ENCODE peak calls at places on chromosomes 4 and X, in five cellular contexts. D, P, K, E and B are unnamed samples.

GRCh38 chr4:17787315-17787714 is 5.9 kb upstream of the FAM184B start:
- DNase-seq in E (no peak), P (no peak), K (no peak), D (no peak), B (no peak)

GRCh38 chrX:112521658-112522057 is 158.1 kb downstream of the LHFPL1 start:
- DNase-seq in D (no peak), P (no peak), K (no peak), E (no peak), B (no peak)

GRCh38 chr4:24551492-24552330 is 32.6 kb downstream of the DHX15 start:
- DNase-seq in E (no peak), K (no peak), D (no peak), P (no peak), B (no peak)

GRCh38 chrX:114500622-114501021 is 83.3 kb upstream of the HTR2C start:
- DNase-seq in E (peak), K (no peak), P (no peak), D (no peak), B (no peak)

GRCh38 chrX:148871422-148872152 is 371.2 kb downstream of the AFF2 start:
- DNase-seq in E (no peak), K (no peak), P (no peak), D (no peak), B (no peak)

GRCh38 chrX:26511621-26512363 is 295.8 kb downstream of the MAGEB5 start:
- DNase-seq in D (no peak), K (no peak), P (no peak), E (no peak), B (no peak)

GRCh38 chr4:151801547-151802516 is 41.0 kb upstream of the GATB start:
- DNase-seq in P (peak), E (peak), K (peak), D (no peak), B (peak)

GRCh38 chrX:154761977-154762528 is 611 bp upstream of the DKC1 start:
- DNase-seq in P (no peak), E (peak), D (no peak), K (no peak), B (no peak)

GRCh38 chr4:77854431-77855111 is 8.1 kb upstream of the MRPL1 start:
- DNase-seq in D (no peak), E (no peak), P (no peak), K (no peak), B (no peak)

GRCh38 chr4:59971952-59972351 is 1228.2 kb upstream of the ADGRL3 start:
- DNase-seq in D (no peak), K (no peak), E (no peak), P (no peak), B (no peak)

GRCh38 chr4:74794341-74794801 is at the start of gene BTC:
- DNase-seq in D (no peak), E (peak), P (peak), K (peak), B (no peak)

GRCh38 chr4:63563288-63564014 is 845.8 kb downstream of the TECRL start:
- DNase-seq in P (no peak), K (no peak), D (no peak), E (no peak), B (no peak)

GRCh38 chr4:86927843-86928395 is 6.9 kb upstream of the AFF1 start:
- DNase-seq in D (no peak), P (no peak), K (peak), E (no peak), B (no peak)

GRCh38 chr4:42454755-42455154 is 57.5 kb downstream of the SHISA3 start:
- DNase-seq in K (no peak), D (no peak), E (no peak), P (no peak), B (no peak)

DNA sequence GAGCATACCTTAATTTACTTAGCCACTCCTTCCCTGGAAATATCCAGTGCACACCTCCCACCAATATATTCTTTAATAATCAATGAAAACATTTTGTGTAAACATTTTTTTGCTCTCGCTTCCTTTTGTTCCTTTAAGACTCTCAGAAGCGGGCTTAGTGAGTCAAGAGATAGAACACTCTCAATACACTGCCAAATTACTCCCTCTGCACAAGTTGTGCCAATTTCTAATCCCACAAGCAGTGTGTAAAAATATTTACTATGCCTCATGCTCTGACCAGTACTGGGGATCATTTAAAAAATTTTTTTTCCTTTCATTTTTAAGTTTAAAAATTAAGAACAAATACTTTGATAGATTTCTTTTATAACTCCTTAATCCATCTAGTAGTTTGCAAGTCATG is 5.1 kb downstream of the MORF4L2 start:
- DNase-seq in D (no peak), K (no peak), P (no peak), E (no peak), B (no peak)
- TF ChIP-seq TAF1 in D (no peak), K (no peak), P (no peak), E (no peak), B (no peak)

GRCh38 chr4:64903986-64904385 is 494.7 kb upstream of the TECRL start:
- DNase-seq in E (no peak), P (no peak), D (no peak), K (no peak), B (no peak)
- TF ChIP-seq TAF1 in E (no peak), P (no peak), D (no peak), K (no peak), B (no peak)

GRCh38 chrX:65755786-65756185 is 88.3 kb downstream of the MSN start:
- DNase-seq in E (no peak), D (no peak), P (no peak), K (no peak), B (no peak)
- TF ChIP-seq TAF1 in E (no peak), D (no peak), P (no peak), K (no peak), B (no peak)

GRCh38 chrX:146907391-146908240 is 93.1 kb upstream of the CXorf51A start:
- DNase-seq in E (no peak), D (no peak), K (no peak), P (no peak), B (no peak)
- TF ChIP-seq TAF1 in E (no peak), D (no peak), K (no peak), P (no peak), B (no peak)

DNA sequence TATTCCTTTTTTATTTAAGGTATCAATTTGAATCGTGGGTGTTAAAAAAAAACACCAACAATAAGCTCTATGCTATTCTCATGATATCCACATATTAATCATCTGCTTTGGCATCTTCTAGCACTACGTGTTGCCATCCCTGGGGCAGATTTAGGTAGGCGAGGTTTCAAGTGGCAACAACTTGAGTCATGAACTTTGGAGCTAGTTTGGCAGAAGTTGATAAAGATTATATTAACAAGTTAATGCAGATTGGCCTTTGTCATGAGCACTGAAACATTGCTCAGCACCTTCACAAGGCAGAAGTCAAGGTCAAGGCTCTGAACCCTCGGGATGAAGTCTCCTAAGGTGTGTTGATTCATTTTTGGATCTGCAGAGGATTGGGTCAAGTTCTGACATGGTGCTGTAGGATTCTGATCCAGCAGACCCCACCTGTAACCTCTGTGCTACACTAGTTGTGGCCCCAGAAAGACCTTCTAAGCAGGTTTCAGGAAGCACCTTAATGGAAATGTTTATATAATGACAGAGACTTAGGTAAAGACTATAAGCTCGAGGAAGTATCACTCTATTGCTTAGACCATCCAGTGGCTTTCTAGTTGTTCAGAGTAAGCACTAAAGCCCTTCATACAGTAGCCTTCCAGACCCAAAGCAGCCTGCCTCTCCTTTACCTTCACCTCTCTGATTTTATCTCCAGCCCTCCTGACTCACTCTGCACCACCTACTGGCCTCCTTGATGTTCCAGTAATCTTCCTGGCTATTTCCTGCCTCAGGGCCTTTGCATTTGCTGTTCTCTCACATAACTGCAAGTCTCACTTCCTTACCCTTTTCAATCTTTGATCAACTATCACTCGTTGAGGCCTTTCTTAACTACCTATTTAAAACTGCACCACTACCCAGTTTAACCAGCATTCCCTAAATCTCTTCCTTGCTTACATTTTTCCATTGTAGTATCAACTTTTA is 117.0 kb upstream of the SLC4A4 start:
- DNase-seq in P (no peak), K (no peak), E (no peak), D (no peak), B (no peak)
- TF ChIP-seq TAF1 in P (no peak), K (no peak), E (no peak), D (no peak), B (no peak)

DNA sequence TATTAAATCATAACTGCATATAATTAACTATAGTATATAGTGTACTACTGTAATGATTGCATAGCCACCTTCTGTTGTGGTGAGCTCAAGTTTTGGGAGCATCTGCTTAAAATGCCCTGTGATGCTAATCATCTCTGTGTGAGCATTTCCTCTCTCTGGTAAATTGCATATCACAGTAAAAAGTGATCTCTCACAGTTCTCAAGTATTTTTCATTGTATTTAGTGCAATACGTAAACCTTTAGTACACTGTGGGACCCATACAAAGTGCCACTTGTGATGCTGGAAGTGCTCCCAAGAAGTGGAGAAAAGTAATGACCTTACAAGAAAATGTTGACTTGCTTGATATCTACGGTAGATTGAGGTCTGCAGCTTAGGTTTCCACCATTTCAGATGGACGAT is 82.0 kb downstream of the WWC2 start:
- DNase-seq in D (no peak), P (no peak), K (no peak), E (no peak), B (no peak)
- TF ChIP-seq TAF1 in D (no peak), P (no peak), K (no peak), E (no peak), B (no peak)

GRCh38 chr4:156803056-156803455 is 168.5 kb downstream of the PDGFC start:
- DNase-seq in E (no peak), D (no peak), P (no peak), K (no peak), B (no peak)

GRCh38 chr4:156800463-156800862 is 171.1 kb downstream of the PDGFC start:
- DNase-seq in E (no peak), K (no peak), P (no peak), D (no peak), B (no peak)

GRCh38 chr4:156805696-156806095 is 165.9 kb downstream of the PDGFC start:
- DNase-seq in D (no peak), K (no peak), E (no peak), P (no peak), B (no peak)
- TF ChIP-seq TAF1 in D (no peak), K (no peak), E (no peak), P (no peak), B (no peak)